ENCODE peak calls at places on chromosomes 6 and 20, in ten cellular contexts. One of them, this sample, is unnamed.

GRCh38 chr6:39892490-39893129 is 41.7 kb downstream of the MOCS1 start:
- DNase-seq in mammary epithelial cell: peak; percentile 17
- DNase-seq in H9: peak; percentile 74
- DNase-seq in neural progenitor cell: peak; percentile 72
- DNase-seq in GM23248: peak; percentile 79
- DNase-seq in mesenchymal stem cell: peak; percentile 70
- DNase-seq in PC-3: peak; percentile 44
- DNase-seq in PC-9: peak; percentile 3
- DNase-seq in HCT116: peak; percentile 6
- DNase-seq in A549: peak; percentile 38
- DNase-seq in this sample: peak; percentile 95

GRCh38 chr6:150930816-150931215 is 65.3 kb downstream of the MTHFD1L start:
- DNase-seq in mammary epithelial cell: no peak
- DNase-seq in H9: no peak
- DNase-seq in neural progenitor cell: no peak
- DNase-seq in GM23248: peak; percentile 84
- DNase-seq in mesenchymal stem cell: no peak
- DNase-seq in PC-3: peak; percentile 30
- DNase-seq in PC-9: no peak
- DNase-seq in HCT116: no peak
- DNase-seq in A549: peak; percentile 13
- DNase-seq in this sample: peak; percentile 88

GRCh38 chr20:47531468-47531867 is 29.8 kb downstream of the NCOA3 start:
- DNase-seq in mammary epithelial cell: no peak
- DNase-seq in H9: no peak
- DNase-seq in neural progenitor cell: no peak
- DNase-seq in GM23248: no peak
- DNase-seq in mesenchymal stem cell: no peak
- DNase-seq in PC-3: no peak
- DNase-seq in PC-9: no peak
- DNase-seq in HCT116: no peak
- DNase-seq in A549: no peak
- DNase-seq in this sample: no peak

GRCh38 chr6:136235233-136235564 is 14.9 kb downstream of the MTFR2 start:
- DNase-seq in mammary epithelial cell: peak; percentile 45
- DNase-seq in H9: no peak
- DNase-seq in neural progenitor cell: no peak
- DNase-seq in GM23248: peak; percentile 17
- DNase-seq in mesenchymal stem cell: peak; percentile 48
- DNase-seq in PC-3: peak; percentile 63
- DNase-seq in PC-9: no peak
- DNase-seq in HCT116: no peak
- DNase-seq in A549: no peak
- DNase-seq in this sample: no peak

GRCh38 chr20:46363874-46364669 is 42.3 kb downstream of the ELMO2 start:
- DNase-seq in mammary epithelial cell: peak; percentile 80
- DNase-seq in H9: peak; percentile 91
- DNase-seq in neural progenitor cell: peak; percentile 95
- DNase-seq in GM23248: peak; percentile 95
- DNase-seq in mesenchymal stem cell: peak; percentile 95
- DNase-seq in PC-3: peak; percentile 88
- DNase-seq in PC-9: peak; percentile 88
- DNase-seq in HCT116: peak; percentile 59
- DNase-seq in A549: peak; percentile 86
- DNase-seq in this sample: peak; percentile 97

GRCh38 chr6:106823732-106824351 is 150.7 kb downstream of the CD24 start:
- DNase-seq in mammary epithelial cell: no peak
- DNase-seq in H9: peak; percentile 91
- DNase-seq in neural progenitor cell: no peak
- DNase-seq in GM23248: no peak
- DNase-seq in mesenchymal stem cell: no peak
- DNase-seq in PC-3: no peak
- DNase-seq in PC-9: peak; percentile 40
- DNase-seq in HCT116: no peak
- DNase-seq in A549: no peak
- DNase-seq in this sample: no peak

GRCh38 chr6:68990313-68990712 is 355.2 kb downstream of the ADGRB3 start:
- DNase-seq in mammary epithelial cell: no peak
- DNase-seq in H9: no peak
- DNase-seq in neural progenitor cell: no peak
- DNase-seq in GM23248: no peak
- DNase-seq in mesenchymal stem cell: no peak
- DNase-seq in PC-3: no peak
- DNase-seq in PC-9: no peak
- DNase-seq in HCT116: no peak
- DNase-seq in A549: no peak
- DNase-seq in this sample: no peak

GRCh38 chr6:45608252-45608911 is 230.6 kb upstream of the SUPT3H start:
- DNase-seq in mammary epithelial cell: peak; percentile 69
- DNase-seq in H9: no peak
- DNase-seq in neural progenitor cell: no peak
- DNase-seq in GM23248: peak; percentile 40
- DNase-seq in mesenchymal stem cell: no peak
- DNase-seq in PC-3: peak; percentile 93
- DNase-seq in PC-9: peak; percentile 75
- DNase-seq in HCT116: no peak
- DNase-seq in A549: no peak
- DNase-seq in this sample: peak; percentile 61

GRCh38 chr20:59667981-59668515 is 63.7 kb downstream of the PHACTR3 start:
- DNase-seq in mammary epithelial cell: no peak
- DNase-seq in H9: no peak
- DNase-seq in neural progenitor cell: no peak
- DNase-seq in GM23248: no peak
- DNase-seq in mesenchymal stem cell: no peak
- DNase-seq in PC-3: no peak
- DNase-seq in PC-9: no peak
- DNase-seq in HCT116: no peak
- DNase-seq in A549: no peak
- DNase-seq in this sample: no peak

GRCh38 chr6:88442731-88443130 is 276.6 kb upstream of the CNR1 start:
- DNase-seq in mammary epithelial cell: no peak
- DNase-seq in H9: no peak
- DNase-seq in neural progenitor cell: no peak
- DNase-seq in GM23248: no peak
- DNase-seq in mesenchymal stem cell: no peak
- DNase-seq in PC-3: no peak
- DNase-seq in PC-9: no peak
- DNase-seq in HCT116: no peak
- DNase-seq in A549: no peak
- DNase-seq in this sample: no peak

GRCh38 chr6:150881911-150882481 is 16.5 kb downstream of the MTHFD1L start:
- DNase-seq in mammary epithelial cell: peak; percentile 84
- DNase-seq in H9: no peak
- DNase-seq in neural progenitor cell: peak; percentile 82
- DNase-seq in GM23248: peak; percentile 96
- DNase-seq in mesenchymal stem cell: peak; percentile 93
- DNase-seq in PC-3: peak; percentile 88
- DNase-seq in PC-9: peak; percentile 41
- DNase-seq in HCT116: no peak
- DNase-seq in A549: peak; percentile 84
- DNase-seq in this sample: peak; percentile 95

GRCh38 chr6:72466471-72466870 is 155.4 kb upstream of the KCNQ5 start:
- DNase-seq in mammary epithelial cell: no peak
- DNase-seq in H9: no peak
- DNase-seq in neural progenitor cell: no peak
- DNase-seq in GM23248: no peak
- DNase-seq in mesenchymal stem cell: no peak
- DNase-seq in PC-3: no peak
- DNase-seq in PC-9: no peak
- DNase-seq in HCT116: no peak
- DNase-seq in A549: no peak
- DNase-seq in this sample: no peak

GRCh38 chr6:98824163-98824906 is 10.0 kb upstream of the POU3F2 start:
- DNase-seq in mammary epithelial cell: no peak
- DNase-seq in H9: peak; percentile 72
- DNase-seq in neural progenitor cell: peak; percentile 65
- DNase-seq in GM23248: no peak
- DNase-seq in mesenchymal stem cell: no peak
- DNase-seq in PC-3: no peak
- DNase-seq in PC-9: no peak
- DNase-seq in HCT116: no peak
- DNase-seq in A549: no peak
- DNase-seq in this sample: peak; percentile 53

GRCh38 chr6:69138893-69139494 is 503.9 kb downstream of the ADGRB3 start:
- DNase-seq in mammary epithelial cell: peak; percentile 30
- DNase-seq in H9: no peak
- DNase-seq in neural progenitor cell: peak; percentile 5
- DNase-seq in GM23248: no peak
- DNase-seq in mesenchymal stem cell: no peak
- DNase-seq in PC-3: no peak
- DNase-seq in PC-9: no peak
- DNase-seq in HCT116: no peak
- DNase-seq in A549: no peak
- DNase-seq in this sample: no peak

GRCh38 chr6:148192310-148192709 is 150.3 kb upstream of the SASH1 start:
- DNase-seq in mammary epithelial cell: peak; percentile 86
- DNase-seq in H9: no peak
- DNase-seq in neural progenitor cell: no peak
- DNase-seq in GM23248: peak; percentile 97
- DNase-seq in mesenchymal stem cell: peak; percentile 14
- DNase-seq in PC-3: peak; percentile 76
- DNase-seq in PC-9: no peak
- DNase-seq in HCT116: no peak
- DNase-seq in A549: no peak
- DNase-seq in this sample: peak; percentile 58

DNA sequence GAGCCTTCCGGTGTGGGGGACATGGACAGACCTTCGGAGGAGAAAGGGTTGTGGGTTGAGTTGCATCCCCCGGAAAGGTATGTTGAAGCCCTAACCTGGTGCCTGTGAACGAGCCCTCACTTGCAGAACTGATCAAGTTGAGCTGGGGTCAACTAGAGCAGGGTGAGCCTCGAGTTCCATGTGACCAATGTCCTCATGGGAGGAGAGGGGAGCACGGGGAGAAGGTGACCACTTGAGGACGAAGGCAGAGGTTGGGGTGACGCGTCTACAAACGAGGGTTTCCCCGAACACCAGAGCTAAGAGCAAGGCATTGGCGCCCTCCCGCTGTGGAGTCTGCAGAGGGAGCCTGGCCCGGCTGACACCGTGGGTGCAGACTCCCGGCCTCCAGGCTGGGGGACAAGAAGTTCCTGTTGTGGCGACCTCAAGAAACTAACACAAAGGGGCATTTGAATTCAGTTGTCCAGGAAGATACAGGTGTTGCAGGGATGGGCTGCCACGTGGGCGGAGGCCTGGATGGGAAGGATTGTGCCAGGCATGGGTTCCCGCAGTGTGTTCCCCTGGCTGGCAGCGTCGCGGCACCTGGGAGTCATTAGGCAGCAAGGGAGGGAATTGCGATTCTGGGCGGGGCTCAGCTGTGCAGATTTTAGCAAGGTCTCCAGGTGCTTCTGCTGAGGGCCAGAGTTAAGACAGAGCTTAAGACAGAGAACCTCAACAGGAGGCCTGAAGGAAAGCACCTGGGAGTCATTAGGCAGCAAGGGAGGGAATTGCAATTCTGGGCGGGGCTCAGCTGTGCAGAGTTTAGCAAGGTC is 20.4 kb upstream of the UNC93A start:
- DNase-seq in mammary epithelial cell: no peak
- DNase-seq in H9: peak; percentile 57
- DNase-seq in neural progenitor cell: no peak
- DNase-seq in GM23248: no peak
- DNase-seq in mesenchymal stem cell: no peak
- DNase-seq in PC-3: no peak
- DNase-seq in PC-9: no peak
- DNase-seq in HCT116: no peak
- DNase-seq in A549: no peak
- DNase-seq in this sample: no peak
- H3K4me2 ChIP-seq in mammary epithelial cell: no peak overlapping the region
- H3K4me2 ChIP-seq in H9: no peak overlapping the region
- H3K4me2 ChIP-seq in neural progenitor cell: no peak overlapping the region
- H3K4me2 ChIP-seq in GM23248: no peak overlapping the region
- H3K4me2 ChIP-seq in mesenchymal stem cell: no peak overlapping the region
- H3K4me2 ChIP-seq in PC-3: no peak overlapping the region
- H3K4me2 ChIP-seq in PC-9: no peak overlapping the region
- H3K4me2 ChIP-seq in HCT116: no peak overlapping the region
- H3K4me2 ChIP-seq in A549: no peak overlapping the region
- H3K4me2 ChIP-seq in this sample: no peak overlapping the region

GRCh38 chr20:10596726-10597125 is 77.1 kb downstream of the JAG1 start:
- DNase-seq in mammary epithelial cell: peak; percentile 80
- DNase-seq in H9: no peak
- DNase-seq in neural progenitor cell: no peak
- DNase-seq in GM23248: peak; percentile 86
- DNase-seq in mesenchymal stem cell: peak; percentile 96
- DNase-seq in PC-3: peak; percentile 87
- DNase-seq in PC-9: no peak
- DNase-seq in HCT116: no peak
- DNase-seq in A549: peak; percentile 76
- DNase-seq in this sample: no peak
- H3K27ac ChIP-seq in mammary epithelial cell: peak overlapping the region; percentile 49
- H3K27ac ChIP-seq in H9: no peak overlapping the region
- H3K27ac ChIP-seq in neural progenitor cell: no peak overlapping the region
- H3K27ac ChIP-seq in GM23248: peak overlapping the region; percentile 58
- H3K27ac ChIP-seq in mesenchymal stem cell: no peak overlapping the region
- H3K27ac ChIP-seq in PC-3: peak overlapping the region; percentile 95
- H3K27ac ChIP-seq in PC-9: no peak overlapping the region
- H3K27ac ChIP-seq in HCT116: no peak overlapping the region
- H3K27ac ChIP-seq in A549: peak overlapping the region; percentile 72
- H3K27ac ChIP-seq in this sample: peak overlapping the region; percentile 74

DNA sequence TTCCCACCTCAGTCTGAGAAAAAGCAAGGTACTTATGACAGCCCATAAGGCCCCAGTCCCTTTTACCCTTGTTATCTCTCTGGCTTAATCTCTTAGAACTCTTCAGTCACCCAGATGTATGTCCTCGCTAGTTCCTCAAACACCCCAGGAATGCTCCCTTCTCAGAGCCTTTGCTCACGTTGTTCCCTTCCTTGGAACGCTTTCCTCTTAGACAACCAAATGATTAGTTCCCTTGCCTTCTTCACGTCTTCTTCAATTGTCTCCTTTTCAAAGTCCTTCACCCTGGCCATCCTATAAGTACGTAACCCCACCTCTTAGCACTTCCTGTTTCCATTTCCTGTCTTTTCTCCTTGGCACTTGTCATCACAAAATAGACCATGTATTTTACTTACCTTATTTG is 1.1 kb upstream of the APOBEC2 start:
- DNase-seq in mammary epithelial cell: no peak
- DNase-seq in H9: no peak
- DNase-seq in neural progenitor cell: no peak
- DNase-seq in GM23248: no peak
- DNase-seq in mesenchymal stem cell: no peak
- DNase-seq in PC-3: no peak
- DNase-seq in PC-9: no peak
- DNase-seq in HCT116: no peak
- DNase-seq in A549: no peak
- DNase-seq in this sample: peak; percentile 42
- H3K4me1 ChIP-seq in mammary epithelial cell: peaks cover 6% of the 10 kb centered on the region
- H3K4me1 ChIP-seq in H9: peaks cover 7% of the 10 kb centered on the region
- H3K4me1 ChIP-seq in neural progenitor cell: peaks cover 15% of the 10 kb centered on the region
- H3K4me1 ChIP-seq in GM23248: no peaks in the 10 kb centered on the region
- H3K4me1 ChIP-seq in mesenchymal stem cell: peaks cover 7% of the 10 kb centered on the region
- H3K4me1 ChIP-seq in PC-3: no peaks in the 10 kb centered on the region
- H3K4me1 ChIP-seq in PC-9: no peaks in the 10 kb centered on the region
- H3K4me1 ChIP-seq in HCT116: no peaks in the 10 kb centered on the region
- H3K4me1 ChIP-seq in A549: no peaks in the 10 kb centered on the region
- H3K4me1 ChIP-seq in this sample: no peaks in the 10 kb centered on the region

DNA sequence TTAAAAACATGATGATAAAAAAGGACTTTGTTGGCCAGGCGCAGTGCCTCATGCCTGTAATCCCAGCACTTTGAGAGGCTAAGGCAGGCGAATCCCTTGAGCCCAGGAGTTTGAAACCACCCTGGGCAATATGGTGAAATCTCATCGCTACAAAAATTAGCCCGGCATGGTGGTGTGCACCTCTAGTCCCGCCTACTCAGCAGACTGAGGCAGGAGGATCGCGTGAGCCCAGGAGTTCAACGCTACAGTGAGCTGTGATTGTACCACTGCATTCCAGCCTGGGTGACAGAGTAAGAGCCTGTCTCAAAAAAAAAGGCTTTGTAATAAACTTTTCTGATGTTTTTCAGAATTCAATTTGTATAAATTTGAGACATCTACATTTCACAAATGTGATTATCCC is 60.1 kb downstream of the GFOD1 start:
- DNase-seq in mammary epithelial cell: no peak
- DNase-seq in H9: no peak
- DNase-seq in neural progenitor cell: no peak
- DNase-seq in GM23248: no peak
- DNase-seq in mesenchymal stem cell: no peak
- DNase-seq in PC-3: no peak
- DNase-seq in PC-9: no peak
- DNase-seq in HCT116: no peak
- DNase-seq in A549: no peak
- DNase-seq in this sample: no peak
- H3K4me2 ChIP-seq in mammary epithelial cell: no peak overlapping the region
- H3K4me2 ChIP-seq in H9: no peak overlapping the region
- H3K4me2 ChIP-seq in neural progenitor cell: no peak overlapping the region
- H3K4me2 ChIP-seq in GM23248: no peak overlapping the region
- H3K4me2 ChIP-seq in mesenchymal stem cell: no peak overlapping the region
- H3K4me2 ChIP-seq in PC-3: no peak overlapping the region
- H3K4me2 ChIP-seq in PC-9: no peak overlapping the region
- H3K4me2 ChIP-seq in HCT116: no peak overlapping the region
- H3K4me2 ChIP-seq in A549: no peak overlapping the region
- H3K4me2 ChIP-seq in this sample: no peak overlapping the region

This sample was measured in osteoblast.